ENCODE peak calls at places on chromosomes 2 and 18, in seven cellular contexts. C, S, A, E, Q, P and K are unnamed samples.

GRCh38 chr2:229798446-229799147 is 84.2 kb upstream of the DNER start:
- DNase-seq in E (no peak), S (peak; percentile 30), C (no peak), A (peak; percentile 45), P (no peak), Q (no peak), K (no peak)

GRCh38 chr2:3738454-3738853 is 35.1 kb downstream of the DCDC2C start:
- DNase-seq in A (peak; percentile 36), Q (peak; percentile 74), C (peak; percentile 56), E (no peak), S (peak; percentile 14), P (no peak), K (no peak)

GRCh38 chr2:197879844-197880408 is 75.5 kb downstream of the PLCL1 start:
- DNase-seq in S (no peak), Q (no peak), E (no peak), P (no peak), A (no peak), C (no peak), K (no peak)

GRCh38 chr2:237862528-237862895 is 3.1 kb downstream of the RAMP1 start:
- DNase-seq in S (no peak), P (no peak), Q (no peak), C (no peak), E (no peak), A (no peak), K (no peak)

GRCh38 chr2:147792966-147793617 is 51.7 kb upstream of the ACVR2A start:
- DNase-seq in Q (no peak), P (no peak), S (peak; percentile 27), E (no peak), A (peak; percentile 36), C (no peak), K (no peak)

GRCh38 chr2:240451108-240451611 is 15.7 kb downstream of the GPC1 start:
- DNase-seq in Q (no peak), C (no peak), P (no peak), E (no peak), S (no peak), A (no peak), K (no peak)

GRCh38 chr18:42053188-42053781 is 98.3 kb downstream of the PIK3C3 start:
- DNase-seq in E (peak; percentile 52), S (peak; percentile 79), Q (peak; percentile 56), P (peak; percentile 35), C (peak; percentile 68), A (peak; percentile 57), K (no peak)

GRCh38 chr18:75057169-75057789 is 151.7 kb downstream of the PTGR3 start:
- DNase-seq in E (no peak), S (no peak), A (no peak), P (no peak), C (no peak), Q (no peak), K (no peak)

GRCh38 chr2:98465456-98466201 is 21.0 kb downstream of the INPP4A start:
- DNase-seq in P (peak; percentile 90), C (peak; percentile 96), E (no peak), Q (peak; percentile 79), A (peak; percentile 67), S (peak; percentile 82), K (peak; percentile 90)

GRCh38 chr2:26629346-26629630 is 11.9 kb downstream of the CIB4 start:
- DNase-seq in C (no peak), E (no peak), A (no peak), Q (no peak), P (no peak), S (no peak), K (no peak)

GRCh38 chr2:233470007-233470687 is 96.4 kb downstream of the USP40 start:
- DNase-seq in S (peak; percentile 21), C (no peak), E (no peak), P (peak; percentile 39), A (peak; percentile 47), Q (no peak), K (no peak)

GRCh38 chr2:235171511-235172130 is 219.8 kb downstream of the SH3BP4 start:
- DNase-seq in Q (peak; percentile 59), A (peak; percentile 64), P (no peak), E (no peak), C (no peak), S (peak; percentile 64), K (no peak)

GRCh38 chr2:131156452-131157149 is 51.5 kb downstream of the PLEKHB2 start:
- DNase-seq in C (no peak), A (no peak), S (no peak), Q (no peak), E (no peak), P (no peak), K (no peak)

GRCh38 chr2:47334356-47335136 is 68.4 kb upstream of the MSH2 start:
- DNase-seq in Q (no peak), P (no peak), C (no peak), A (no peak), E (peak; percentile 41), S (no peak), K (no peak)

GRCh38 chr2:70443726-70444125 is 109.9 kb downstream of the TGFA start:
- DNase-seq in S (no peak), A (no peak), Q (no peak), C (no peak), E (no peak), P (no peak), K (no peak)

GRCh38 chr2:48423376-48423775 is 106.6 kb upstream of the STON1 start:
- DNase-seq in Q (peak; percentile 59), S (peak; percentile 76), C (no peak), P (no peak), A (peak; percentile 74), E (no peak), K (no peak)

GRCh38 chr2:86592547-86593230 is 29.4 kb upstream of the CHMP3 start:
- DNase-seq in S (peak; percentile 37), A (no peak), Q (peak; percentile 5), C (no peak), P (no peak), E (no peak), K (no peak)

GRCh38 chr18:57801379-57802165 is 1.5 kb downstream of the ATP8B1 start:
- DNase-seq in A (no peak), S (no peak), E (peak; percentile 23), Q (no peak), C (no peak), P (no peak), K (no peak)

GRCh38 chr2:27378096-27378808 is 2.3 kb downstream of the ZNF513 start:
- DNase-seq in A (no peak), S (no peak), E (no peak), C (no peak), P (no peak), Q (peak; percentile 24), K (no peak)

GRCh38 chr2:217610411-217610814 is 392.4 kb downstream of the TNS1 start:
- DNase-seq in Q (no peak), E (no peak), P (no peak), S (no peak), A (no peak), C (peak; percentile 3), K (peak; percentile 43)

GRCh38 chr2:85318222-85319182 is 9.3 kb downstream of the TGOLN2 start:
- DNase-seq in E (no peak), S (peak; percentile 61), Q (peak; percentile 81), C (peak; percentile 48), P (no peak), A (peak; percentile 59), K (no peak)

GRCh38 chr2:219521066-219521880 is 7.0 kb downstream of the ASIC4 start:
- DNase-seq in E (peak; percentile 80), C (peak; percentile 55), A (peak; percentile 36), S (peak; percentile 37), Q (peak; percentile 29), P (peak; percentile 21), K (no peak)

DNA sequence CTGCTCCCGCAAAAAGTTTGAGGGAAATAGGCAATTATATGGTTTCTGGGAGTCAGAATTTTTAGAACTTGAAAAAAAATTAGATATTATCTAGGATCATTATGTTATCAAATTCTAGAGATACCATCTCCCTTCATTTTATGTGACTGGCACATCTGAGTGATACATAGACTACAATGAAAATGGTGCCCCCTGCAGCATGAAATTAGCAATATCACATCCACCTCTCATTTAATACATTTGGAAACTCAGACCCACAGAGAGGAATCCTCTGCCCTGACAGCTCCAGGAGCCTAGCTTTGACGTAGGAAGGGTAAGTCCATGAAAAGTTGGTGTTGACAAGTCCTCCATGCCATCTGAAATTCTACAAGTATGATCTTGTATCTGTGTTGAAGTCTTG is 381.6 kb downstream of the SUCLG1 start:
- DNase-seq in P (peak; percentile 17), C (peak; percentile 46), A (no peak), Q (peak; percentile 67), E (peak; percentile 16), S (peak; percentile 1), K (no peak)
- TF ChIP-seq CTCF in P (peak; percentile 27), C (peak; percentile 59), A (peak; percentile 14), Q (peak; percentile 63), E (no peak), S (peak; percentile 11), K (peak; percentile 35)

DNA sequence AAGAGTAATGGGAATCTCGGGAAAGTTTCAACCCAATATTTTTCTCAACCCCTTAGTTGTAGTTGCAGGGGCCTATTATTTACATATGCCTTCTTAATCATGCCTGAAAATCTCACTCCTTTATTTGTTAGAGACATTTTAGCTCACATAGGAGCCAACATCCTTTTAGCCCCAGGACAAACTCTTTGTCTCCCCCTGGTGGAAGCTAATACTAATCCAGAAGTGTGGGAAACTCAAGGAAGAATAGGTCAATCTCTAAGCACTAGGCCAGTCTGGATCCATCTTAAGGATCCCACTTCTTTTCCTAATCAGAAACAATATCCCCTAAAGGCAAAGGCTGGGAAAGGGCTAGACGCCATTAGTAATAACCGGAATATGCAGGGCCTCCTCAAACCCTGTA is 550.9 kb upstream of the PKDCC start:
- DNase-seq in S (no peak), P (no peak), C (peak; percentile 11), Q (no peak), A (no peak), E (no peak), K (no peak)
- TF ChIP-seq CTCF in S (peak; percentile 11), P (no peak), C (peak; percentile 38), Q (peak; percentile 7), A (peak; percentile 21), E (no peak), K (peak; percentile 40)

DNA sequence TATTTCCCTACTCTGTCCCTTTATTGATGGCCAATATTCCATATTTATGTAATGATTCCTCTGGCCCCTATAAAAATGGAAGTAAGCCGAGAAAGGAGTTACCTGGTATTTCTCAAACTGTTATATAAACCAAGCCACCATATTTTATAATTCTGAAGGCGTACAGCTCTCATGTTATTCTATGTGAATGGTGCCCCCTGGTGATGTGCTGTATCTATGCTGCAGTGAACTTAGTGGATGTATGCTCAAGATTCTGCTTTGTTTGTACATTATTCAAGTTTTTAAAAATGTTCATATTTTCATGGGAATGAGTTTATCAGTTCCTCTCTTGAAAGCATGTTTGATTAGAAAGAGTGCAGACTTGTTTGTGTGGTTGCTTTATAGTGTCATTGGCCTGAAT is 194.5 kb upstream of the LRRTM1 start:
- DNase-seq in Q (peak; percentile 59), P (peak; percentile 28), C (peak; percentile 39), E (peak; percentile 17), A (peak; percentile 39), S (peak; percentile 81), K (no peak)
- TF ChIP-seq CTCF in Q (peak; percentile 58), P (peak; percentile 39), C (peak; percentile 46), E (no peak), A (peak; percentile 59), S (peak; percentile 84), K (no peak)

GRCh38 chr2:120374821-120375220 is 28.9 kb downstream of the INHBB start:
- DNase-seq in E (no peak), P (no peak), A (no peak), C (no peak), S (no peak), Q (no peak), K (no peak)
- TF ChIP-seq CTCF in E (no peak), P (no peak), A (no peak), C (no peak), S (no peak), Q (no peak), K (no peak)